ENCODE peak calls at places on chromosome 22, in four cellular contexts. Q is brain pericyte, K is cardiac muscle cell, U is pulmonary artery endothelial cell. J is an unnamed sample.

GRCh38 chr22:24807284-24807950 is 1.4 kb downstream of the SGSM1 start:
- DNase-seq in Q (no peak), K (peak; percentile 28), U (no peak), J (no peak)

GRCh38 chr22:22342697-22343602 is 98.4 kb downstream of the VPREB1 start:
- DNase-seq in Q (no peak), K (peak; percentile 25), U (no peak), J (no peak)

GRCh38 chr22:31327786-31328544 is 18.2 kb downstream of the PATZ1 start:
- DNase-seq in Q (peak; percentile 53), K (no peak), U (no peak), J (no peak)

GRCh38 chr22:37501176-37501609 is 15.0 kb upstream of the MFNG start:
- DNase-seq in Q (peak; percentile 48), K (peak; percentile 38), U (no peak), J (no peak)

GRCh38 chr22:42939941-42940653 is 74.9 kb downstream of the PACSIN2 start:
- DNase-seq in Q (peak; percentile 70), K (peak; percentile 77), U (peak; percentile 87), J (peak; percentile 73)

GRCh38 chr22:42190274-42190673 is 59.7 kb upstream of the CYP2D6 start:
- DNase-seq in Q (no peak), K (no peak), U (no peak), J (no peak)

GRCh38 chr22:30717331-30717921 is 22.8 kb downstream of the OSBP2 start:
- DNase-seq in Q (no peak), K (peak; percentile 26), U (peak; percentile 60), J (no peak)

GRCh38 chr22:26912985-26913384 is 255.6 kb downstream of the MIAT start:
- DNase-seq in Q (no peak), K (no peak), U (no peak), J (no peak)

J was measured in smooth muscle cell of the brain vasculature.